ENCODE peak calls at places on chromosomes 5 and 9, in eight cellular contexts. W is skeletal muscle cell; R is choroid plexus epithelial cell; N is H9; A is KG1; J is activated CD4-positive, alpha-beta T cell treated with anti-CD3 and anti-CD28 coated beads for 36 hours; S is midbrain; K is AG20443. Z is an unnamed sample.

GRCh38 chr5:87081511-87082372 is 185.9 kb upstream of the RASA1 start:
- DNase-seq in W (no peak), R (no peak), N (no peak), A (peak; percentile 22), J (peak; percentile 49), S (peak; percentile 32), K (no peak), Z (no peak)

GRCh38 chr9:137972988-137973470 is 95.4 kb downstream of the CACNA1B start:
- DNase-seq in W (no peak), R (no peak), N (no peak), A (no peak), J (no peak), S (no peak), K (no peak), Z (peak; percentile 79)

GRCh38 chr5:61280205-61280604 is 51.9 kb upstream of the ZSWIM6 start:
- DNase-seq in W (peak; percentile 64), R (peak; percentile 89), N (no peak), A (peak; percentile 63), J (peak; percentile 35), S (no peak), K (peak; percentile 37), Z (no peak)

GRCh38 chr5:126680215-126680817 is 79.6 kb downstream of the PHAX start:
- DNase-seq in W (no peak), R (peak; percentile 41), N (peak; percentile 77), A (no peak), J (no peak), S (no peak), K (peak; percentile 75), Z (peak; percentile 90)

GRCh38 chr9:134547161-134548100 is 94.2 kb upstream of the COL5A1 start:
- DNase-seq in W (no peak), R (no peak), N (no peak), A (no peak), J (no peak), S (no peak), K (no peak), Z (no peak)

GRCh38 chr5:6701500-6701899 is 11.7 kb upstream of the TENT4A start:
- DNase-seq in W (no peak), R (no peak), N (no peak), A (no peak), J (no peak), S (no peak), K (no peak), Z (no peak)

GRCh38 chr9:108687360-108687981 is 168.3 kb downstream of the ACTL7B start:
- DNase-seq in W (peak; percentile 71), R (no peak), N (no peak), A (no peak), J (no peak), S (no peak), K (peak; percentile 51), Z (peak; percentile 64)

GRCh38 chr5:167770461-167770860 is 521.0 kb upstream of the WWC1 start:
- DNase-seq in W (peak; percentile 57), R (peak; percentile 61), N (no peak), A (no peak), J (no peak), S (no peak), K (peak; percentile 67), Z (no peak)

GRCh38 chr5:132056610-132057497 is 3.6 kb upstream of the IL3 start:
- DNase-seq in W (no peak), R (no peak), N (peak; percentile 11), A (no peak), J (peak; percentile 2), S (no peak), K (no peak), Z (peak; percentile 73)